ENCODE peak calls at places on chromosomes 12 and 14, in six cellular contexts. One of them, this sample, is unnamed.

GRCh38 chr12:105659355-105660075 is 329.0 kb downstream of the C12orf75 start:
- DNase-seq in pancreas: no peak
- DNase-seq in CD4-positive, alpha-beta T cell: no peak
- DNase-seq in GM23248: no peak
- DNase-seq in RWPE2: peak
- DNase-seq in hepatocyte: no peak
- DNase-seq in this sample: peak

GRCh38 chr14:105168496-105168978 is at the start of gene JAG2:
- DNase-seq in CD4-positive, alpha-beta T cell: peak
- DNase-seq in RWPE2: no peak
- DNase-seq in hepatocyte: peak
- DNase-seq in GM23248: peak
- DNase-seq in pancreas: peak
- DNase-seq in this sample: peak

GRCh38 chr14:36666416-36667206 is 5.0 kb downstream of the PAX9 start:
- DNase-seq in CD4-positive, alpha-beta T cell: no peak
- DNase-seq in RWPE2: no peak
- DNase-seq in pancreas: no peak
- DNase-seq in hepatocyte: no peak
- DNase-seq in GM23248: no peak
- DNase-seq in this sample: no peak

GRCh38 chr12:11836282-11836963 is 186.9 kb downstream of the ETV6 start:
- DNase-seq in pancreas: no peak
- DNase-seq in RWPE2: no peak
- DNase-seq in GM23248: no peak
- DNase-seq in hepatocyte: no peak
- DNase-seq in CD4-positive, alpha-beta T cell: no peak
- DNase-seq in this sample: peak

GRCh38 chr14:75770635-75771034 is 109.6 kb downstream of the TTLL5 start:
- DNase-seq in hepatocyte: no peak
- DNase-seq in pancreas: no peak
- DNase-seq in CD4-positive, alpha-beta T cell: no peak
- DNase-seq in RWPE2: no peak
- DNase-seq in GM23248: no peak
- DNase-seq in this sample: no peak

GRCh38 chr12:988616-989015 is 2.4 kb upstream of the ERC1 start:
- DNase-seq in hepatocyte: no peak
- DNase-seq in pancreas: no peak
- DNase-seq in RWPE2: no peak
- DNase-seq in CD4-positive, alpha-beta T cell: no peak
- DNase-seq in GM23248: peak
- DNase-seq in this sample: no peak

GRCh38 chr14:74546416-74546815 is 52.9 kb downstream of the ISCA2 start:
- DNase-seq in hepatocyte: no peak
- DNase-seq in CD4-positive, alpha-beta T cell: no peak
- DNase-seq in pancreas: no peak
- DNase-seq in RWPE2: no peak
- DNase-seq in GM23248: no peak
- DNase-seq in this sample: no peak

GRCh38 chr12:69779928-69780327 is 41.3 kb downstream of the RAB3IP start:
- DNase-seq in CD4-positive, alpha-beta T cell: no peak
- DNase-seq in RWPE2: no peak
- DNase-seq in GM23248: peak
- DNase-seq in hepatocyte: no peak
- DNase-seq in pancreas: no peak
- DNase-seq in this sample: no peak

GRCh38 chr12:104181313-104181712 is 34.3 kb upstream of the TXNRD1 start:
- DNase-seq in GM23248: peak
- DNase-seq in RWPE2: no peak
- DNase-seq in CD4-positive, alpha-beta T cell: no peak
- DNase-seq in pancreas: no peak
- DNase-seq in hepatocyte: no peak
- DNase-seq in this sample: no peak

GRCh38 chr14:102757646-102758045 is 19.6 kb upstream of the TRAF3 start:
- DNase-seq in RWPE2: no peak
- DNase-seq in CD4-positive, alpha-beta T cell: no peak
- DNase-seq in pancreas: no peak
- DNase-seq in GM23248: no peak
- DNase-seq in hepatocyte: no peak
- DNase-seq in this sample: no peak

GRCh38 chr12:39816671-39817185 is 197.1 kb upstream of the ABCD2 start:
- DNase-seq in hepatocyte: no peak
- DNase-seq in RWPE2: no peak
- DNase-seq in GM23248: no peak
- DNase-seq in pancreas: no peak
- DNase-seq in CD4-positive, alpha-beta T cell: no peak
- DNase-seq in this sample: no peak

GRCh38 chr14:103189481-103190470 is 66.5 kb downstream of the TNFAIP2 start:
- DNase-seq in hepatocyte: no peak
- DNase-seq in CD4-positive, alpha-beta T cell: no peak
- DNase-seq in GM23248: no peak
- DNase-seq in pancreas: no peak
- DNase-seq in RWPE2: no peak
- DNase-seq in this sample: no peak

GRCh38 chr14:99541677-99542470 is 60.7 kb downstream of the CCNK start:
- DNase-seq in hepatocyte: no peak
- DNase-seq in RWPE2: no peak
- DNase-seq in GM23248: no peak
- DNase-seq in pancreas: no peak
- DNase-seq in CD4-positive, alpha-beta T cell: no peak
- DNase-seq in this sample: no peak

GRCh38 chr14:89669209-89669608 is 252.2 kb upstream of the FOXN3 start:
- DNase-seq in RWPE2: no peak
- DNase-seq in hepatocyte: no peak
- DNase-seq in CD4-positive, alpha-beta T cell: no peak
- DNase-seq in GM23248: no peak
- DNase-seq in pancreas: no peak
- DNase-seq in this sample: no peak

GRCh38 chr12:77102691-77103090 is 37.3 kb upstream of the E2F7 start:
- DNase-seq in hepatocyte: no peak
- DNase-seq in RWPE2: no peak
- DNase-seq in GM23248: peak
- DNase-seq in pancreas: no peak
- DNase-seq in CD4-positive, alpha-beta T cell: no peak
- DNase-seq in this sample: no peak

GRCh38 chr12:52699373-52699772 is 4.0 kb downstream of the KRT77 start:
- DNase-seq in hepatocyte: no peak
- DNase-seq in RWPE2: no peak
- DNase-seq in pancreas: no peak
- DNase-seq in CD4-positive, alpha-beta T cell: no peak
- DNase-seq in GM23248: no peak
- DNase-seq in this sample: no peak

GRCh38 chr12:104623920-104624319 is 167.2 kb downstream of the CHST11 start:
- DNase-seq in pancreas: no peak
- DNase-seq in hepatocyte: no peak
- DNase-seq in CD4-positive, alpha-beta T cell: no peak
- DNase-seq in RWPE2: no peak
- DNase-seq in GM23248: no peak
- DNase-seq in this sample: no peak

GRCh38 chr12:81257952-81258551 is 180.2 kb downstream of the ACSS3 start:
- DNase-seq in GM23248: peak
- DNase-seq in pancreas: no peak
- DNase-seq in RWPE2: no peak
- DNase-seq in hepatocyte: peak
- DNase-seq in CD4-positive, alpha-beta T cell: no peak
- DNase-seq in this sample: no peak

GRCh38 chr12:104011265-104011664 is 38.7 kb downstream of the GLT8D2 start:
- DNase-seq in hepatocyte: no peak
- DNase-seq in pancreas: no peak
- DNase-seq in RWPE2: peak
- DNase-seq in GM23248: peak
- DNase-seq in CD4-positive, alpha-beta T cell: no peak
- DNase-seq in this sample: no peak

GRCh38 chr14:74882103-74882920 is 596 bp downstream of the DLST start:
- DNase-seq in hepatocyte: peak
- DNase-seq in RWPE2: no peak
- DNase-seq in pancreas: peak
- DNase-seq in CD4-positive, alpha-beta T cell: peak
- DNase-seq in GM23248: peak
- DNase-seq in this sample: peak

GRCh38 chr14:70893842-70894237 is 13.4 kb upstream of the PCNX1 start:
- DNase-seq in hepatocyte: no peak
- DNase-seq in RWPE2: no peak
- DNase-seq in GM23248: no peak
- DNase-seq in CD4-positive, alpha-beta T cell: no peak
- DNase-seq in pancreas: no peak
- DNase-seq in this sample: no peak

GRCh38 chr12:53733051-53733812 is 6.0 kb upstream of the CALCOCO1 start:
- DNase-seq in pancreas: no peak
- DNase-seq in RWPE2: no peak
- DNase-seq in GM23248: no peak
- DNase-seq in hepatocyte: no peak
- DNase-seq in CD4-positive, alpha-beta T cell: no peak
- DNase-seq in this sample: no peak

GRCh38 chr14:26621366-26621765 is 23.5 kb upstream of the NOVA1 start:
- DNase-seq in pancreas: no peak
- DNase-seq in hepatocyte: no peak
- DNase-seq in GM23248: peak
- DNase-seq in CD4-positive, alpha-beta T cell: no peak
- DNase-seq in RWPE2: no peak
- DNase-seq in this sample: no peak

GRCh38 chr12:19192709-19193108 is 63.2 kb downstream of the PLEKHA5 start:
- DNase-seq in RWPE2: no peak
- DNase-seq in hepatocyte: no peak
- DNase-seq in CD4-positive, alpha-beta T cell: no peak
- DNase-seq in pancreas: no peak
- DNase-seq in GM23248: no peak
- DNase-seq in this sample: no peak
- H3K27ac ChIP-seq in RWPE2: no peak
- H3K27ac ChIP-seq in hepatocyte: no peak
- H3K27ac ChIP-seq in CD4-positive, alpha-beta T cell: no peak
- H3K27ac ChIP-seq in pancreas: no peak
- H3K27ac ChIP-seq in GM23248: no peak
- H3K27ac ChIP-seq in this sample: no peak

DNA sequence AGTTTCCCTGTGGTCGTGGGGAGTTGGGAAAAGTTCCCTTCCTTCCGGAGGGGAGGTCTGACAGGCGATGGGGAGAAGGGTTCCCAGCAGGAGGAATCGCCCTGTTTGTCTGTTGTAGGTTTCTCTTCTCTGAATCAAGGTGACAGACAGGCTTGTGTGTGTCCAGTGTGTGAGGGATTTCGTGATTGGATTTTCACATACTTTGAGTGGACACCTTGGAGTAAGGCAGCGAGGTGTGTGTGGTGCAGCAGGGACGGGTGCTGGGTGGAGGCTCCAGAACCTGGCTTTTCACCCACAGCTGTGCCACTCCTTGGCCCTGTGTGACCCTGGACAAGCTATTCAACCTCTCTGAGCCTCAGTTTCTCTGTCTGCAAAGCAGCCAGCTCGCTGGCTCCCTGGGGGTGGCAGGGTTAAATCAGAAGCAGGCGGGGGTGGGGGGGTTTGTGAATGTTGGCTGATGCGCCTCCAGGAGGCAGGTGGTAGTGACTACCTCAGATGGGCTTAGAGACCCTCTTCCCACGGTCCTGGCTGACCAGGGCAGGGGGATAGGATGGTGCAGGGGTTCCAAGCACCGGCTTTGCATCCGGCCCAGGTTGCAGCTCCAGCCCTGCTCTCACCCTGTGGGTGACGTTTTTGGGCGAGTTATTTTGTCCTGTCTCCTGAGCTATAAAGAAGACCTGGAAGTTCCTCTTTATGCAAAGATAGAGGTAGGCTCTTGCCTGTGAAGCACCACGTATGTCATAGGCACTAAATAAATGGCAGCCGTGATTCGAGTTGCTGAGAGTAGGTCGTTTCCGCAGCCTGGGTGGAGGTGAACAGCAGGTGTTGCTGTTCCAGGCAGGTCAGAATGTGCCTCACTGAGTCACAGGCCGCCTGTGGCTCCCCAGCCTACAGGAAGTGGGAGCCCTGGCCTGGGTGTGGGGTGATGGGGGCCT is 687 bp downstream of the BDKRB2 start:
- DNase-seq in hepatocyte: no peak
- DNase-seq in CD4-positive, alpha-beta T cell: no peak
- DNase-seq in GM23248: peak
- DNase-seq in pancreas: no peak
- DNase-seq in RWPE2: peak
- DNase-seq in this sample: no peak
- H3K27ac ChIP-seq in hepatocyte: peak
- H3K27ac ChIP-seq in CD4-positive, alpha-beta T cell: no peak
- H3K27ac ChIP-seq in GM23248: peak
- H3K27ac ChIP-seq in pancreas: peak
- H3K27ac ChIP-seq in RWPE2: peak
- H3K27ac ChIP-seq in this sample: no peak

DNA sequence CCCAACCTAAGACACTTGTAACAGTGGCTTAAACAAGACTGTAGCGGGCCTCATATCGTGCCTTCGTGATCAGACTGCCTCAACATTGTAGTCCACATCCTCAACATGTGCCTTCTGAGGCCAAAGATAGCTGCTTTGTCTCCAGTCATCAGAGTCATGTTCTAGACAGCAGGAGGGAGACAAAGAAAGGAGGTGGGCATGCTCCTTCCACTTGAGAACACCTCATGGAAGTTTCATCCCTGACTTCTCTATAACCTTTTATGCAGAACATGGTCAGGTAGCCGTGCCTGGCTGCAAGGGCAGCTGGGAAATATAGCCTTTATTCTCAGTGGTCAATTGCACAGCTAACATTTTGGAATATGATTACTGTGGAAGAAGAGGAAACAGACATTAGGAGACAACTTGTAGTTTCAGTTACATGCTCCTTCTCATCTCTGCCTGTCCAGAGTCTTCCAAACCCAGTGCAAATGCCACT is 25.3 kb upstream of the DHRS2 start:
- DNase-seq in RWPE2: no peak
- DNase-seq in CD4-positive, alpha-beta T cell: no peak
- DNase-seq in hepatocyte: no peak
- DNase-seq in pancreas: no peak
- DNase-seq in GM23248: no peak
- DNase-seq in this sample: no peak
- H3K27ac ChIP-seq in RWPE2: no peak
- H3K27ac ChIP-seq in CD4-positive, alpha-beta T cell: peak
- H3K27ac ChIP-seq in hepatocyte: peak
- H3K27ac ChIP-seq in pancreas: peak
- H3K27ac ChIP-seq in GM23248: no peak
- H3K27ac ChIP-seq in this sample: peak

DNA sequence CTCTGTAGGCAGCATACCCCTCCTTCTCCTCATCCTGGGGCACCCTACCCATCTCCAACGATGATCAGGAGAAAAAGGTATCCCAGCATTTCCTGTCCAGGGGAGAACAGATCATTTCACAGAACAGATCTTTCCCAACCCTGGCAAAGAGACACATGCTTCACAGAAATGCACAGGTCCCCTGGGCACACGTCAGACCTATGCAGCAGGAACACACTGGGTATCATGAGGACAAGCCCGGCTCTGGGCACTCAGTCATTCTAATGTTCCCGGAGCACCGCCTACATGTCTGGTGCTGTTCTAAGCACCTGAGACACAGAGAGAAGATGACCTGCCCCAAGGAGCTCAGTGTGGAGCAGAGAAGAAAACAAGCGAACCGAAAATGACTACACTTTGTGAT is 56.2 kb downstream of the ACTN1 start:
- DNase-seq in pancreas: no peak
- DNase-seq in RWPE2: no peak
- DNase-seq in hepatocyte: no peak
- DNase-seq in CD4-positive, alpha-beta T cell: no peak
- DNase-seq in GM23248: no peak
- DNase-seq in this sample: no peak
- H3K27ac ChIP-seq in pancreas: no peak
- H3K27ac ChIP-seq in RWPE2: peak
- H3K27ac ChIP-seq in hepatocyte: peak
- H3K27ac ChIP-seq in CD4-positive, alpha-beta T cell: no peak
- H3K27ac ChIP-seq in GM23248: peak
- H3K27ac ChIP-seq in this sample: peak